ENCODE peak calls at places on chromosomes 16 and 17, in seven cellular contexts. K is mesendoderm, X is IMR-90, Q is neuronal stem cell, G is H1, Y is mesenchymal stem cell, L is trophoblast cell. O is an unnamed sample.

GRCh38 chr16:88638323-88639230 is at the start of gene IL17C:
- DNase-seq in Y (no peak), K (no peak), G (no peak), L (peak; percentile 58), Q (no peak), X (no peak), O (peak; percentile 80)

GRCh38 chr17:43842975-43843325 is 4.0 kb upstream of the CD300LG start:
- DNase-seq in K (no peak), X (no peak), L (no peak), G (no peak), Y (no peak), Q (no peak), O (no peak)

GRCh38 chr17:57121308-57122042 is 36.4 kb downstream of the AKAP1 start:
- DNase-seq in G (no peak), Q (peak; percentile 51), Y (peak; percentile 57), K (peak; percentile 71), L (no peak), X (peak; percentile 36), O (peak; percentile 72)

GRCh38 chr17:8994319-8994718 is 27.0 kb upstream of the NTN1 start:
- DNase-seq in X (peak; percentile 23), Y (peak; percentile 38), L (peak; percentile 73), G (peak; percentile 57), Q (peak; percentile 54), K (peak; percentile 83), O (peak; percentile 92)

GRCh38 chr17:80874866-80875445 is 116.7 kb upstream of the CHMP6 start:
- DNase-seq in G (no peak), Q (no peak), Y (no peak), X (no peak), K (no peak), L (no peak), O (no peak)

GRCh38 chr16:27334874-27335273 is 21.1 kb downstream of the IL4R start:
- DNase-seq in X (peak; percentile 70), Y (peak; percentile 87), L (no peak), Q (no peak), G (no peak), K (no peak), O (no peak)

GRCh38 chr16:189604-190186 is 9.4 kb downstream of the HBQ1 start:
- DNase-seq in K (no peak), G (no peak), Q (no peak), X (no peak), Y (no peak), L (no peak), O (no peak)

GRCh38 chr16:22183901-22184614 is 21.8 kb downstream of the SDR42E2 start:
- DNase-seq in G (no peak), X (no peak), K (peak; percentile 46), L (no peak), Q (no peak), Y (no peak), O (peak; percentile 61)

GRCh38 chr16:25823891-25824290 is 132.1 kb downstream of the HS3ST4 start:
- DNase-seq in Y (no peak), G (no peak), K (no peak), Q (no peak), L (no peak), X (no peak), O (no peak)

GRCh38 chr16:47143329-47143676 is 442 bp downstream of the NETO2 start:
- DNase-seq in G (no peak), Y (peak; percentile 69), Q (peak; percentile 78), K (peak; percentile 89), X (peak; percentile 63), L (peak; percentile 38), O (peak; percentile 82)
- H2AK5ac ChIP-seq in G (no peak overlapping the region), Y (no peak overlapping the region), Q (no peak overlapping the region), K (no peak overlapping the region), X (no peak overlapping the region), L (no peak overlapping the region), O (no peak overlapping the region)

GRCh38 chr16:56448005-56448404 is 3.1 kb downstream of the NUDT21 start:
- DNase-seq in Q (no peak), L (no peak), Y (no peak), K (no peak), X (no peak), G (no peak), O (no peak)
- H2AK5ac ChIP-seq in Q (no peak overlapping the region), L (no peak overlapping the region), Y (no peak overlapping the region), K (no peak overlapping the region), X (no peak overlapping the region), G (no peak overlapping the region), O (no peak overlapping the region)

DNA sequence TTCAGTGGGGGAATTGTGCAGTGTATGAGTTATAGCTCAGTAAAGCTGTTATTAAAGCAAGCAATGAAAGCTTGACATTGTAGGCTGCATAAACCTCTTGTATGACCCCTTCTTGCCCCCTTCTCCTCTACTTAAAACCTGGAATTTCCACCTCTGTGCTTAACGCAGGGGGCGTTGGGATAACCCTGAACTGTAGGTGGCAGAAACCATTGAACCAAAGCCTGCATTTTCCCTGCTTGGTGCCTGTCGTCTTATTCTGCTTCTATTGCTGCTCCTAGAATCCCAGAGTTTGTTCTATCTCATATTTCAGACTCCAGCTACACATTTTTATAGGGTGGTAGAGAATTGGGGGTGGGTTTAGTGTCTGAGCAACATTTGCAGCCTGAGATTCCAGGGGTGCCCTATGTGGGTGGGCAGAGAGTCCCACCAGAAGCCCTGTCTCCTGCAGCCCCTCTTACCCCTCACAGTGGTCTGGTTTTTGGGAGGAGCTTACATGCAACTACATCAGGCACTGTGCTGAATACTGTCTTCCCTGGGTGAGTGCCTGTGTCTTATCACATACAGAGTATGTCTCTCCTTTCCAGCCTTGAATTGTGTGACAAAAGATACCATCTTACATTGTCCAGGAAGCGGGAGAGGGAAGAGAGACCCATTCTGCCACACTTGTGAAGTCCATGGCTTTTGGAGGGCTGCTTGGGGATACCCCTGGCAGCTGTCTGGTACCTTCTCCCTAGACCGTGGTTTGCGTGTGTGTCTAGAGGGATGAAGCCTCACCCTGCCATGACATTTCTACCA is 407.7 kb upstream of the EEF2KMT start:
- DNase-seq in L (no peak), Y (no peak), K (no peak), Q (no peak), G (no peak), X (no peak), O (no peak)
- H2AK5ac ChIP-seq in L (no peak overlapping the region), Y (no peak overlapping the region), K (no peak overlapping the region), Q (no peak overlapping the region), G (no peak overlapping the region), X (no peak overlapping the region), O (no peak overlapping the region)

GRCh38 chr17:44952946-44953475 is 5.4 kb upstream of the KIF18B start:
- DNase-seq in G (no peak), K (peak; percentile 49), X (no peak), Y (no peak), Q (no peak), L (no peak), O (peak; percentile 69)

GRCh38 chr17:44956998-44957981 is 9.7 kb upstream of the KIF18B start:
- DNase-seq in G (no peak), L (no peak), Y (no peak), X (no peak), K (no peak), Q (no peak), O (no peak)

GRCh38 chr17:44960654-44961053 is 7.4 kb downstream of the C1QL1 start:
- DNase-seq in X (no peak), L (no peak), K (no peak), Y (no peak), Q (no peak), G (no peak), O (no peak)

GRCh38 chr17:44959821-44960523 is 8.1 kb downstream of the C1QL1 start:
- DNase-seq in Q (no peak), L (no peak), X (no peak), K (no peak), Y (no peak), G (no peak), O (peak; percentile 58)

GRCh38 chr17:44956076-44956475 is 8.5 kb upstream of the KIF18B start:
- DNase-seq in Q (no peak), Y (no peak), L (no peak), X (no peak), G (no peak), K (no peak), O (no peak)
- H2AK5ac ChIP-seq in Q (no peak overlapping the region), Y (no peak overlapping the region), L (no peak overlapping the region), X (no peak overlapping the region), G (no peak overlapping the region), K (no peak overlapping the region), O (no peak overlapping the region)

DNA sequence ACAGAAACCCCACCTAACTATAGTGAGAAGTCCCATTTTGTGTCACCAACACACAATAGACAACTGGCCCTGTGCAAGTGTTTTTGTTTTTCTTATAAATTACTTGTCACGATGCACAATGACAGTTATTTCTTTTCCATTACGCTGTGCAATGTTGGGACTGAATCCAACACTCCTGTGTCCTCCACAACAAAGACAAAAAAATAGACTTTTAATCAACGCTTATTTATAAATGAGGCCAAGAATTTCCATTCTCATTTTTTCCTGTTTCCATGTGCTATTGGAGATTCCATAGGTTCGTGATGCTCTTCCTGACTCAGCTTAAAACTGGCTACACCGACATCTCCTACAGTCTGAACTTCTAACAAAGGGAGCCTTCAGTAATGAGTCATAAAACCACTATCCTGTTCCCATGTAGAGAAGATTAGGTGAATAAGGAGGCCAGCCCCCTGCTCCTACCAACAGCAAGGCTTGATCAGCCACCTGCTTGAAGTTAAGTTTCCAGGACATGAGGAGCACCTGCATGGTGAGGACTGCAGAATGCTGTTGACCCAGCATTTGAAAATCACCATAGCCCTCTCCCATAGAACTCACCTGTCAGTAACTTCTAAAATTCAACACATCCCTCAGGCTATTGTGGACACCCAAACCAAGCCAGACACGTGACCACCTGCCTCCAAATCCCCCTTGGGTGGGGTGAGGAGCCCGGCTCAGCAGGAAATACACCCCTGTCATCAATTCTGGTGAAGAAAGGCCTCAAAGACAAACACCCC is 98.8 kb downstream of the ZNF423 start:
- DNase-seq in Y (peak; percentile 23), G (no peak), Q (no peak), K (peak; percentile 67), X (no peak), L (no peak), O (no peak)
- H2AK5ac ChIP-seq in Y (peak overlapping the region; percentile 53), G (peak overlapping the region; percentile 87), Q (peak overlapping the region; percentile 40), K (no peak overlapping the region), X (no peak overlapping the region), L (no peak overlapping the region), O (no peak overlapping the region)

O was measured in H9.